ENCODE peak calls at places on chromosomes 13 and 19, in seven cellular contexts. R is neural progenitor cell, I is mesendoderm, X is A549, T is mesenchymal stem cell, Y is OCI-LY7, V is PC-3. E is an unnamed sample.
A peak's percentile ranks its signal among the peaks of the same experiment; 100 is the strongest.

GRCh38 chr13:112451512-112452379 is 75.6 kb downstream of the SPACA7 start:
- DNase-seq in I (no peak), X (no peak), R (no peak), T (no peak), Y (no peak), V (no peak), E (no peak)

GRCh38 chr19:3196064-3196932 is 10.6 kb downstream of the NCLN start:
- DNase-seq in T (no peak), X (no peak), Y (no peak), R (no peak), V (no peak), I (no peak), E (no peak)

GRCh38 chr13:65653548-65654078 is 1576.5 kb downstream of the PCDH9 start:
- DNase-seq in X (no peak), T (no peak), R (no peak), Y (no peak), I (peak; percentile 7), V (no peak), E (no peak)

GRCh38 chr19:51660975-51661600 is 14.5 kb upstream of the SIGLEC14 start:
- DNase-seq in T (peak; percentile 76), I (peak; percentile 81), R (peak; percentile 93), Y (peak; percentile 76), V (peak; percentile 95), X (peak; percentile 44), E (peak; percentile 73)

GRCh38 chr19:17079710-17080440 is 4.3 kb downstream of the MYO9B start:
- DNase-seq in X (peak; percentile 83), Y (peak; percentile 90), I (no peak), T (peak; percentile 100), V (peak; percentile 96), R (peak; percentile 85), E (peak; percentile 37)

GRCh38 chr13:51645154-51645650 is 60.9 kb downstream of the WDFY2 start:
- DNase-seq in R (no peak), I (peak; percentile 84), X (no peak), T (peak; percentile 96), V (no peak), Y (peak; percentile 70), E (no peak)

GRCh38 chr19:45402469-45403070 is 2.3 kb downstream of the PPP1R13L start:
- DNase-seq in Y (no peak), R (peak; percentile 81), V (no peak), I (peak; percentile 92), T (peak; percentile 37), X (peak; percentile 96), E (no peak)

GRCh38 chr13:71714802-71715375 is 152.1 kb downstream of the DACH1 start:
- DNase-seq in V (no peak), Y (no peak), X (no peak), T (no peak), I (no peak), R (no peak), E (no peak)

GRCh38 chr13:52835071-52835793 is 13.2 kb downstream of the PCDH8 start:
- DNase-seq in X (no peak), I (peak; percentile 74), R (no peak), T (no peak), V (no peak), Y (no peak), E (no peak)

GRCh38 chr13:39916330-39916729 is 260.9 kb downstream of the COG6 start:
- DNase-seq in Y (no peak), I (no peak), X (no peak), T (no peak), R (no peak), V (no peak), E (no peak)

GRCh38 chr19:31444931-31445330 is 95.7 kb upstream of the TSHZ3 start:
- DNase-seq in Y (no peak), I (no peak), R (no peak), X (no peak), V (no peak), T (no peak), E (no peak)

GRCh38 chr13:40640845-40641458 is 25.5 kb downstream of the FOXO1 start:
- DNase-seq in T (no peak), R (no peak), Y (no peak), V (peak; percentile 37), I (no peak), X (no peak), E (no peak)

GRCh38 chr19:4524808-4525562 is 6.7 kb upstream of the PLIN4 start:
- DNase-seq in I (peak; percentile 53), V (peak; percentile 70), X (peak; percentile 63), R (peak; percentile 61), Y (peak; percentile 45), T (peak; percentile 45), E (no peak)

GRCh38 chr19:2037676-2038255 is 13.3 kb downstream of the MKNK2 start:
- DNase-seq in I (no peak), X (no peak), R (no peak), Y (no peak), V (no peak), T (no peak), E (no peak)

GRCh38 chr13:94842901-94843300 is 130.6 kb upstream of the SOX21 start:
- DNase-seq in T (no peak), V (no peak), R (no peak), Y (no peak), I (no peak), X (no peak), E (no peak)

GRCh38 chr19:7681336-7682174 is 922 bp downstream of the TRAPPC5 start:
- DNase-seq in V (peak; percentile 75), I (peak; percentile 95), X (peak; percentile 79), Y (peak; percentile 87), T (peak; percentile 71), R (peak; percentile 92), E (peak; percentile 67)

GRCh38 chr13:105778196-105778595 is 757.3 kb downstream of the EFNB2 start:
- DNase-seq in V (no peak), T (peak; percentile 60), X (no peak), Y (no peak), R (no peak), I (no peak), E (no peak)

GRCh38 chr13:105773241-105773640 is 762.2 kb downstream of the EFNB2 start:
- DNase-seq in T (peak; percentile 26), Y (no peak), X (no peak), I (peak; percentile 75), V (no peak), R (peak; percentile 42), E (no peak)

GRCh38 chr13:105773887-105774538 is 761.4 kb downstream of the EFNB2 start:
- DNase-seq in V (peak; percentile 72), Y (no peak), T (peak; percentile 94), X (peak; percentile 5), R (peak; percentile 12), I (peak; percentile 75), E (no peak)

GRCh38 chr13:105774739-105775460 is 760.6 kb downstream of the EFNB2 start:
- DNase-seq in I (peak; percentile 57), R (peak; percentile 31), T (peak; percentile 87), X (peak; percentile 4), Y (no peak), V (peak; percentile 74), E (no peak)
- H3K4me2 ChIP-seq in I (no peak overlapping the region), R (no peak overlapping the region), T (peak overlapping the region; percentile 30), X (peak overlapping the region; percentile 80), Y (no peak overlapping the region), V (peak overlapping the region; percentile 41), E (no peak overlapping the region)

GRCh38 chr13:26540319-26540718 is 17.2 kb upstream of the WASF3 start:
- DNase-seq in V (no peak), R (no peak), Y (no peak), T (no peak), X (no peak), I (no peak), E (no peak)
- H3K4me2 ChIP-seq in V (no peak overlapping the region), R (no peak overlapping the region), Y (no peak overlapping the region), T (no peak overlapping the region), X (no peak overlapping the region), I (no peak overlapping the region), E (no peak overlapping the region)

GRCh38 chr13:21032656-21033055 is 28.7 kb downstream of the LATS2 start:
- DNase-seq in V (no peak), Y (no peak), I (no peak), R (no peak), T (no peak), X (no peak), E (no peak)

GRCh38 chr13:21037656-21038055 is 23.7 kb downstream of the LATS2 start:
- DNase-seq in Y (no peak), X (no peak), R (no peak), V (no peak), I (no peak), T (no peak), E (no peak)

GRCh38 chr13:21033224-21033855 is 28.0 kb downstream of the LATS2 start:
- DNase-seq in I (peak; percentile 22), T (peak; percentile 57), X (no peak), R (no peak), Y (no peak), V (peak; percentile 89), E (no peak)

GRCh38 chr13:21033866-21034601 is 27.4 kb downstream of the LATS2 start:
- DNase-seq in X (no peak), I (no peak), R (no peak), V (peak; percentile 96), Y (no peak), T (peak; percentile 50), E (no peak)

DNA sequence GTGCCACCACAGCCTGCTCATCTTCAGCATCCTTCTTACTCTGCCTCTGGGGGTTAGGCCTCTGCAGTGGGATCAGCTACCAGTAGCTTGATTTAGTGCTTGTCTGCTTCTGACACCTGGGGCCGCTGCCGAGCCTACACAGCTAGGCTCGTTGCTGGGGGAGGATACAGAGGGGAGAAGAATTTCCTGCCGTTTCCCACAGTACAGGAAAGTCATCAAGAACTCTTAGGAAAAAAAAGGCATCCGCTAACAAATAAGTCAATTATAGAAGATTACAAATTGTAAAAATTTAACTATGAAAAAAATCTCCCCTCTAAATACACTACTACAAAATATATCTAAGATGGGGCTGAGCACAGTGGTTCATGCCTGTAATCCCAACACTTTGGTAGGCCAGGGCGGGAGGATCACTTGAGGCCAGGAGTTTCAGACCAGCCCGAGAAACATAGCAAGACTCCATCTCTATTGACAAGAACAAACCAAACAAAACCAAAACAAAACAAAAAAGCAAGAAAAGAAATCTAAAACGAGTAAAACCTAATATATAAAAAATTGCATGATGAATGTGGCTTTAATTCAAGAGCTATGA is 26.7 kb downstream of the LATS2 start:
- DNase-seq in V (peak; percentile 36), X (no peak), I (peak; percentile 64), Y (no peak), R (peak; percentile 35), T (no peak), E (no peak)
- H3K4me2 ChIP-seq in V (peak overlapping the region; percentile 65), X (peak overlapping the region; percentile 22), I (no peak overlapping the region), Y (no peak overlapping the region), R (no peak overlapping the region), T (no peak overlapping the region), E (no peak overlapping the region)

GRCh38 chr13:42970824-42971669 is 21.0 kb downstream of the EPSTI1 start:
- DNase-seq in X (peak; percentile 28), V (peak; percentile 70), R (peak; percentile 71), Y (peak; percentile 65), I (peak; percentile 86), T (peak; percentile 51), E (peak; percentile 47)
- H3K4me2 ChIP-seq in X (no peak overlapping the region), V (no peak overlapping the region), R (no peak overlapping the region), Y (peak overlapping the region; percentile 26), I (no peak overlapping the region), T (no peak overlapping the region), E (no peak overlapping the region)